ENCODE peak calls at places on chromosomes 4 and X, in ten cellular contexts. One of them, this sample, is unnamed.

GRCh38 chr4:4805805-4806345 is 53.6 kb upstream of the MSX1 start:
- DNase-seq in HepG2: no peak
- DNase-seq in effector CD4-positive, alpha-beta T cell: no peak
- DNase-seq in amniotic epithelial cell: no peak
- DNase-seq in SK-MEL-5: peak; percentile 14
- DNase-seq in GM04504: no peak
- DNase-seq in RPMI8226: no peak
- DNase-seq in amniotic stem cell: no peak
- DNase-seq in lower lobe of right lung: no peak
- DNase-seq in type B pancreatic cell: no peak
- DNase-seq in this sample: no peak

GRCh38 chr4:144754562-144755410 is 108.8 kb downstream of the HHIP start:
- DNase-seq in HepG2: no peak
- DNase-seq in effector CD4-positive, alpha-beta T cell: no peak
- DNase-seq in amniotic epithelial cell: peak; percentile 72
- DNase-seq in SK-MEL-5: peak; percentile 43
- DNase-seq in GM04504: no peak
- DNase-seq in RPMI8226: no peak
- DNase-seq in amniotic stem cell: no peak
- DNase-seq in lower lobe of right lung: no peak
- DNase-seq in type B pancreatic cell: no peak
- DNase-seq in this sample: no peak

GRCh38 chr4:127708985-127709384 is 21.2 kb upstream of the SLC25A31 start:
- DNase-seq in HepG2: peak; percentile 65
- DNase-seq in effector CD4-positive, alpha-beta T cell: no peak
- DNase-seq in amniotic epithelial cell: peak; percentile 66
- DNase-seq in SK-MEL-5: no peak
- DNase-seq in GM04504: no peak
- DNase-seq in RPMI8226: peak; percentile 23
- DNase-seq in amniotic stem cell: no peak
- DNase-seq in lower lobe of right lung: no peak
- DNase-seq in type B pancreatic cell: no peak
- DNase-seq in this sample: no peak

GRCh38 chr4:13276357-13276756 is 207.8 kb downstream of the RAB28 start:
- DNase-seq in HepG2: no peak
- DNase-seq in effector CD4-positive, alpha-beta T cell: no peak
- DNase-seq in amniotic epithelial cell: no peak
- DNase-seq in SK-MEL-5: no peak
- DNase-seq in GM04504: no peak
- DNase-seq in RPMI8226: no peak
- DNase-seq in amniotic stem cell: no peak
- DNase-seq in lower lobe of right lung: no peak
- DNase-seq in type B pancreatic cell: no peak
- DNase-seq in this sample: no peak

GRCh38 chr4:6008766-6009385 is 9.4 kb downstream of the C4orf50 start:
- DNase-seq in HepG2: no peak
- DNase-seq in effector CD4-positive, alpha-beta T cell: no peak
- DNase-seq in amniotic epithelial cell: no peak
- DNase-seq in SK-MEL-5: no peak
- DNase-seq in GM04504: no peak
- DNase-seq in RPMI8226: peak; percentile 79
- DNase-seq in amniotic stem cell: no peak
- DNase-seq in lower lobe of right lung: no peak
- DNase-seq in type B pancreatic cell: no peak
- DNase-seq in this sample: peak; percentile 52

GRCh38 chr4:95087657-95088455 is 330.1 kb downstream of the BMPR1B start:
- DNase-seq in HepG2: no peak
- DNase-seq in effector CD4-positive, alpha-beta T cell: no peak
- DNase-seq in amniotic epithelial cell: peak; percentile 55
- DNase-seq in SK-MEL-5: peak; percentile 15
- DNase-seq in GM04504: no peak
- DNase-seq in RPMI8226: no peak
- DNase-seq in amniotic stem cell: no peak
- DNase-seq in lower lobe of right lung: no peak
- DNase-seq in type B pancreatic cell: no peak
- DNase-seq in this sample: no peak

GRCh38 chr4:142773505-142773904 is 72.6 kb downstream of the INPP4B start:
- DNase-seq in HepG2: no peak
- DNase-seq in effector CD4-positive, alpha-beta T cell: no peak
- DNase-seq in amniotic epithelial cell: no peak
- DNase-seq in SK-MEL-5: no peak
- DNase-seq in GM04504: no peak
- DNase-seq in RPMI8226: no peak
- DNase-seq in amniotic stem cell: no peak
- DNase-seq in lower lobe of right lung: no peak
- DNase-seq in type B pancreatic cell: no peak
- DNase-seq in this sample: no peak

GRCh38 chr4:93319011-93319410 is 509.5 kb upstream of the ATOH1 start:
- DNase-seq in HepG2: no peak
- DNase-seq in effector CD4-positive, alpha-beta T cell: no peak
- DNase-seq in amniotic epithelial cell: no peak
- DNase-seq in SK-MEL-5: peak; percentile 42
- DNase-seq in GM04504: no peak
- DNase-seq in RPMI8226: no peak
- DNase-seq in amniotic stem cell: no peak
- DNase-seq in lower lobe of right lung: no peak
- DNase-seq in type B pancreatic cell: no peak
- DNase-seq in this sample: no peak

GRCh38 chr4:118113220-118113619 is 78.9 kb downstream of the NDST3 start:
- DNase-seq in HepG2: no peak
- DNase-seq in effector CD4-positive, alpha-beta T cell: no peak
- DNase-seq in amniotic epithelial cell: peak; percentile 20
- DNase-seq in SK-MEL-5: no peak
- DNase-seq in GM04504: no peak
- DNase-seq in RPMI8226: no peak
- DNase-seq in amniotic stem cell: no peak
- DNase-seq in lower lobe of right lung: no peak
- DNase-seq in type B pancreatic cell: no peak
- DNase-seq in this sample: no peak

GRCh38 chrX:10769165-10769564 is 148.8 kb upstream of the MID1 start:
- DNase-seq in HepG2: no peak
- DNase-seq in effector CD4-positive, alpha-beta T cell: no peak
- DNase-seq in amniotic epithelial cell: peak; percentile 35
- DNase-seq in SK-MEL-5: peak; percentile 64
- DNase-seq in GM04504: peak; percentile 16
- DNase-seq in RPMI8226: peak; percentile 7
- DNase-seq in amniotic stem cell: peak; percentile 22
- DNase-seq in lower lobe of right lung: no peak
- DNase-seq in type B pancreatic cell: no peak
- DNase-seq in this sample: no peak

GRCh38 chr4:2335729-2336101 is 73.8 kb upstream of the MXD4 start:
- DNase-seq in HepG2: no peak
- DNase-seq in effector CD4-positive, alpha-beta T cell: no peak
- DNase-seq in amniotic epithelial cell: no peak
- DNase-seq in SK-MEL-5: no peak
- DNase-seq in GM04504: no peak
- DNase-seq in RPMI8226: no peak
- DNase-seq in amniotic stem cell: no peak
- DNase-seq in lower lobe of right lung: no peak
- DNase-seq in type B pancreatic cell: no peak
- DNase-seq in this sample: no peak

GRCh38 chr4:69888336-69888735 is 28.4 kb upstream of the SULT1E1 start:
- DNase-seq in HepG2: no peak
- DNase-seq in effector CD4-positive, alpha-beta T cell: no peak
- DNase-seq in amniotic epithelial cell: peak; percentile 6
- DNase-seq in SK-MEL-5: no peak
- DNase-seq in GM04504: no peak
- DNase-seq in RPMI8226: peak; percentile 4
- DNase-seq in amniotic stem cell: no peak
- DNase-seq in lower lobe of right lung: no peak
- DNase-seq in type B pancreatic cell: no peak
- DNase-seq in this sample: no peak

GRCh38 chrX:17441965-17442364 is 67.0 kb downstream of the NHS start:
- DNase-seq in HepG2: no peak
- DNase-seq in effector CD4-positive, alpha-beta T cell: no peak
- DNase-seq in amniotic epithelial cell: no peak
- DNase-seq in SK-MEL-5: no peak
- DNase-seq in GM04504: peak; percentile 17
- DNase-seq in RPMI8226: no peak
- DNase-seq in amniotic stem cell: no peak
- DNase-seq in lower lobe of right lung: no peak
- DNase-seq in type B pancreatic cell: no peak
- DNase-seq in this sample: no peak

GRCh38 chr4:56863441-56864129 is 42.1 kb upstream of the SPINK2 start:
- DNase-seq in HepG2: no peak
- DNase-seq in effector CD4-positive, alpha-beta T cell: no peak
- DNase-seq in amniotic epithelial cell: peak; percentile 19
- DNase-seq in SK-MEL-5: no peak
- DNase-seq in GM04504: no peak
- DNase-seq in RPMI8226: no peak
- DNase-seq in amniotic stem cell: no peak
- DNase-seq in lower lobe of right lung: no peak
- DNase-seq in type B pancreatic cell: no peak
- DNase-seq in this sample: peak; percentile 1

GRCh38 chrX:44873415-44874270 is 655 bp downstream of the KDM6A start:
- DNase-seq in HepG2: no peak
- DNase-seq in effector CD4-positive, alpha-beta T cell: peak; percentile 50
- DNase-seq in amniotic epithelial cell: peak; percentile 18
- DNase-seq in SK-MEL-5: peak; percentile 46
- DNase-seq in GM04504: peak; percentile 26
- DNase-seq in RPMI8226: peak; percentile 49
- DNase-seq in amniotic stem cell: no peak
- DNase-seq in lower lobe of right lung: peak; percentile 68
- DNase-seq in type B pancreatic cell: peak; percentile 70
- DNase-seq in this sample: peak; percentile 76

GRCh38 chr4:19807505-19807904 is 444.2 kb upstream of the SLIT2 start:
- DNase-seq in HepG2: no peak
- DNase-seq in effector CD4-positive, alpha-beta T cell: no peak
- DNase-seq in amniotic epithelial cell: peak; percentile 84
- DNase-seq in SK-MEL-5: no peak
- DNase-seq in GM04504: peak; percentile 80
- DNase-seq in RPMI8226: no peak
- DNase-seq in amniotic stem cell: no peak
- DNase-seq in lower lobe of right lung: no peak
- DNase-seq in type B pancreatic cell: no peak
- DNase-seq in this sample: no peak

GRCh38 chr4:162838671-162839070 is 328.0 kb downstream of the NAF1 start:
- DNase-seq in HepG2: no peak
- DNase-seq in effector CD4-positive, alpha-beta T cell: no peak
- DNase-seq in amniotic epithelial cell: no peak
- DNase-seq in SK-MEL-5: no peak
- DNase-seq in GM04504: no peak
- DNase-seq in RPMI8226: no peak
- DNase-seq in amniotic stem cell: no peak
- DNase-seq in lower lobe of right lung: no peak
- DNase-seq in type B pancreatic cell: no peak
- DNase-seq in this sample: no peak

GRCh38 chrX:1393871-1394615 is 2.1 kb upstream of the SLC25A6 start:
- DNase-seq in HepG2: no peak
- DNase-seq in effector CD4-positive, alpha-beta T cell: no peak
- DNase-seq in amniotic epithelial cell: no peak
- DNase-seq in SK-MEL-5: no peak
- DNase-seq in GM04504: no peak
- DNase-seq in RPMI8226: no peak
- DNase-seq in amniotic stem cell: no peak
- DNase-seq in lower lobe of right lung: peak; percentile 27
- DNase-seq in type B pancreatic cell: no peak
- DNase-seq in this sample: peak; percentile 17

GRCh38 chr4:151933122-151933827 is 172.5 kb upstream of the GATB start:
- DNase-seq in HepG2: no peak
- DNase-seq in effector CD4-positive, alpha-beta T cell: no peak
- DNase-seq in amniotic epithelial cell: no peak
- DNase-seq in SK-MEL-5: no peak
- DNase-seq in GM04504: no peak
- DNase-seq in RPMI8226: no peak
- DNase-seq in amniotic stem cell: no peak
- DNase-seq in lower lobe of right lung: no peak
- DNase-seq in type B pancreatic cell: no peak
- DNase-seq in this sample: no peak

GRCh38 chr4:38867478-38868054 is at the start of gene FAM114A1:
- DNase-seq in HepG2: peak; percentile 51
- DNase-seq in effector CD4-positive, alpha-beta T cell: no peak
- DNase-seq in amniotic epithelial cell: peak; percentile 64
- DNase-seq in SK-MEL-5: peak; percentile 73
- DNase-seq in GM04504: peak; percentile 74
- DNase-seq in RPMI8226: peak; percentile 76
- DNase-seq in amniotic stem cell: peak; percentile 58
- DNase-seq in lower lobe of right lung: peak; percentile 86
- DNase-seq in type B pancreatic cell: peak; percentile 78
- DNase-seq in this sample: peak; percentile 90

GRCh38 chr4:113384600-113384999 is 335.1 kb downstream of the ANK2 start:
- DNase-seq in HepG2: no peak
- DNase-seq in effector CD4-positive, alpha-beta T cell: no peak
- DNase-seq in amniotic epithelial cell: peak; percentile 69
- DNase-seq in SK-MEL-5: no peak
- DNase-seq in GM04504: no peak
- DNase-seq in RPMI8226: no peak
- DNase-seq in amniotic stem cell: no peak
- DNase-seq in lower lobe of right lung: no peak
- DNase-seq in type B pancreatic cell: no peak
- DNase-seq in this sample: no peak

GRCh38 chr4:26377352-26378311 is 56.8 kb downstream of the RBPJ start:
- DNase-seq in HepG2: no peak
- DNase-seq in effector CD4-positive, alpha-beta T cell: no peak
- DNase-seq in amniotic epithelial cell: no peak
- DNase-seq in SK-MEL-5: no peak
- DNase-seq in GM04504: no peak
- DNase-seq in RPMI8226: no peak
- DNase-seq in amniotic stem cell: no peak
- DNase-seq in lower lobe of right lung: no peak
- DNase-seq in type B pancreatic cell: no peak
- DNase-seq in this sample: no peak

GRCh38 chrX:77953300-77953699 is 16.1 kb downstream of the PGAM4 start:
- DNase-seq in HepG2: no peak
- DNase-seq in effector CD4-positive, alpha-beta T cell: no peak
- DNase-seq in amniotic epithelial cell: no peak
- DNase-seq in SK-MEL-5: no peak
- DNase-seq in GM04504: no peak
- DNase-seq in RPMI8226: no peak
- DNase-seq in amniotic stem cell: no peak
- DNase-seq in lower lobe of right lung: no peak
- DNase-seq in type B pancreatic cell: no peak
- DNase-seq in this sample: no peak

GRCh38 chr4:77308843-77309242 is 151.8 kb downstream of the CCNG2 start:
- DNase-seq in HepG2: peak; percentile 31
- DNase-seq in effector CD4-positive, alpha-beta T cell: no peak
- DNase-seq in amniotic epithelial cell: peak; percentile 25
- DNase-seq in SK-MEL-5: peak; percentile 60
- DNase-seq in GM04504: peak; percentile 12
- DNase-seq in RPMI8226: peak; percentile 23
- DNase-seq in amniotic stem cell: no peak
- DNase-seq in lower lobe of right lung: no peak
- DNase-seq in type B pancreatic cell: no peak
- DNase-seq in this sample: no peak

GRCh38 chr4:26522478-26522877 is 32.2 kb upstream of the CCKAR start:
- DNase-seq in HepG2: no peak
- DNase-seq in effector CD4-positive, alpha-beta T cell: no peak
- DNase-seq in amniotic epithelial cell: peak; percentile 32
- DNase-seq in SK-MEL-5: no peak
- DNase-seq in GM04504: peak; percentile 32
- DNase-seq in RPMI8226: no peak
- DNase-seq in amniotic stem cell: peak; percentile 4
- DNase-seq in lower lobe of right lung: no peak
- DNase-seq in type B pancreatic cell: no peak
- DNase-seq in this sample: no peak

GRCh38 chrX:19867938-19868337 is 19.5 kb downstream of the SH3KBP1 start:
- DNase-seq in HepG2: no peak
- DNase-seq in effector CD4-positive, alpha-beta T cell: no peak
- DNase-seq in amniotic epithelial cell: no peak
- DNase-seq in SK-MEL-5: no peak
- DNase-seq in GM04504: no peak
- DNase-seq in RPMI8226: no peak
- DNase-seq in amniotic stem cell: no peak
- DNase-seq in lower lobe of right lung: no peak
- DNase-seq in type B pancreatic cell: no peak
- DNase-seq in this sample: no peak

GRCh38 chr4:48093949-48094550 is 40.0 kb downstream of the TXK start:
- DNase-seq in HepG2: no peak
- DNase-seq in effector CD4-positive, alpha-beta T cell: no peak
- DNase-seq in amniotic epithelial cell: peak; percentile 84
- DNase-seq in SK-MEL-5: no peak
- DNase-seq in GM04504: no peak
- DNase-seq in RPMI8226: no peak
- DNase-seq in amniotic stem cell: no peak
- DNase-seq in lower lobe of right lung: no peak
- DNase-seq in type B pancreatic cell: no peak
- DNase-seq in this sample: no peak